ENCODE peak calls at places on chromosome 2, in eight cellular contexts. G, N, B, H, O, P, W and U are unnamed samples.
A peak's percentile ranks its signal among the peaks of the same experiment; 100 is the strongest.

GRCh38 chr2:48315847-48316194 is 214.1 kb upstream of the STON1 start:
- DNase-seq in G (peak; percentile 2), N (no peak), B (no peak), H (no peak), O (no peak), P (no peak), W (no peak), U (no peak)

GRCh38 chr2:178870703-178871102 is 63.5 kb upstream of the TTN start:
- DNase-seq in G (peak; percentile 53), N (no peak), B (no peak), H (no peak), O (no peak), P (no peak), W (no peak), U (peak; percentile 28)

GRCh38 chr2:241878007-241878970 is 8.8 kb downstream of the RTP5 start:
- DNase-seq in G (peak; percentile 45), N (peak; percentile 71), B (no peak), H (peak; percentile 85), O (peak; percentile 52), P (no peak), W (peak; percentile 82), U (peak; percentile 54)

GRCh38 chr2:15359716-15360531 is 201.2 kb downstream of the NBAS start:
- DNase-seq in G (peak; percentile 91), N (no peak), B (no peak), H (no peak), O (peak; percentile 89), P (no peak), W (no peak), U (peak; percentile 88)

GRCh38 chr2:7609556-7610323 is 692.5 kb downstream of the RNF144A start:
- DNase-seq in G (no peak), N (no peak), B (no peak), H (no peak), O (no peak), P (no peak), W (no peak), U (no peak)

GRCh38 chr2:20538308-20539132 is 91.6 kb downstream of the RHOB start:
- DNase-seq in G (no peak), N (no peak), B (no peak), H (peak; percentile 89), O (no peak), P (no peak), W (no peak), U (no peak)

GRCh38 chr2:226703501-226703900 is 96.1 kb downstream of the IRS1 start:
- DNase-seq in G (no peak), N (no peak), B (no peak), H (no peak), O (no peak), P (no peak), W (no peak), U (no peak)

GRCh38 chr2:12389354-12390045 is 327.2 kb upstream of the TRIB2 start:
- DNase-seq in G (no peak), N (no peak), B (no peak), H (no peak), O (no peak), P (no peak), W (no peak), U (peak; percentile 2)

GRCh38 chr2:28469304-28469703 is 26.6 kb upstream of the PLB1 start:
- DNase-seq in G (peak; percentile 24), N (no peak), B (no peak), H (no peak), O (no peak), P (no peak), W (no peak), U (peak; percentile 13)

GRCh38 chr2:105308785-105309540 is 20.6 kb downstream of the TGFBRAP1 start:
- DNase-seq in G (no peak), N (peak; percentile 38), B (no peak), H (peak; percentile 55), O (no peak), P (no peak), W (no peak), U (no peak)

GRCh38 chr2:15691586-15692310 is 100.1 kb downstream of the DDX1 start:
- DNase-seq in G (no peak), N (no peak), B (no peak), H (no peak), O (no peak), P (no peak), W (no peak), U (no peak)

DNA sequence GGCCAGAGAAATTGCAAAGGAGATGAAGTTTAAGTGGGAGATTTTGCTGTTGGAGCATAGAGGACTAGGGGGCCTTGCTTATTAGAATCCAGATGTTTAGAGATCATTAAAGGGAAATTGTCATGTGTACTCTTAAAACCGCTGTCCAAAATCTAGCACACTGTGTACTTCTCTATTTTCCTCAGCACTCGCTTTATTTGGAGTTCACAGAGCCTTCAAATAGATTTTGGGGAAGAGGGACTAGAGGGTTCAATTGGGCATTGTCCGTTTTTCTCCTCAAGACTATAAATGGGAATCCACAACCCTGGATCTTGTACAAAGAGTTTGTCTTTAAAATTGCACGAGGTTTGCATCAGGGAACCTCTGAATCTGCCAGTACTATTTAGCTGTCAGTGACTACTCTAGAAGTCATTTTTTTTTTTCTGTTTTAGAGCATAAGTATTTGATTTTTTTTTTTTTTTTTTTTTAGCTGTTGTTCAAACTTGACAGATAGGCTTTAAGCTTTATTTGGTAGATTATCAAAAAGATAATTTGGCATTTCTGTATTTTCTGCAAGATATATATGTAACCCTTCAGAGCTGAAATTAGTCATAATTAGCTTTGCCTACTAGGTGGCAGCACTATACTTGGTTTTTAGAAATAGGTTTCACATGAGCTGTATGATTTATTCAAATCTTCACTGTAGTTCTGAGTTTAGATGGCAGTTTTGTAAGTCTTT is 14.2 kb downstream of the PMS1 start:
- DNase-seq in G (peak; percentile 25), N (no peak), B (no peak), H (no peak), O (peak; percentile 72), P (peak; percentile 12), W (no peak), U (peak; percentile 64)
- TF ChIP-seq CTCF in G (peak; percentile 38), N (no peak), B (peak; percentile 60), H (peak; percentile 55), O (peak; percentile 53), P (peak; percentile 46), W (no peak), U (peak; percentile 79)

GRCh38 chr2:183070942-183071844 is 7.4 kb upstream of the DUSP19 start:
- DNase-seq in G (peak; percentile 57), N (peak; percentile 44), B (no peak), H (peak; percentile 57), O (peak; percentile 23), P (no peak), W (no peak), U (peak; percentile 33)
- TF ChIP-seq CTCF in G (peak; percentile 81), N (peak; percentile 14), B (peak; percentile 64), H (peak; percentile 35), O (peak; percentile 68), P (no peak), W (no peak), U (peak; percentile 76)

DNA sequence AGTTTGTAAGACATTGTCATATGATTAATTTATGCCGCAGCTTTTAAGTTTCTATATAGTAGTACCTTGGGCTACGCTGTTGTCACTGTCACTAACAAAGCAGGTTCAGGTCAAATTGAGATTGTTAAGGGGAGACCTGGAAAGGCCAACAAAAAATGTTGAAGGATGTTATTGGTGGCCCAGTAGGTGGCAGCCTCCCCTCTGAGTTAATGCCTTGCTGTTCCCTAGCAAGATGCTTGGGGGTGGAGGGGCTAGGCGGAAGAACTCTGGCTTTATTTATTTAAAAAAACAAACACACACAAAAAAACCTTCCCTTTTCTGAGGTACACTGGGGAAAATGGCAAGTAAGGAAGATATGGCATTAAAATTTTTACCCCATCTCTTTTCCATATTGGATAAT is 128.3 kb upstream of the ATP5MC3 start:
- DNase-seq in G (peak; percentile 1), N (peak; percentile 20), B (no peak), H (no peak), O (peak; percentile 5), P (peak; percentile 16), W (no peak), U (peak; percentile 15)
- TF ChIP-seq CTCF in G (peak; percentile 65), N (no peak), B (peak; percentile 69), H (peak; percentile 18), O (peak; percentile 42), P (peak; percentile 62), W (no peak), U (peak; percentile 73)

GRCh38 chr2:191170773-191171172 is 20.0 kb upstream of the STAT4 start:
- DNase-seq in G (no peak), N (no peak), B (no peak), H (no peak), O (no peak), P (no peak), W (no peak), U (no peak)

GRCh38 chr2:191170301-191170636 is 19.5 kb upstream of the STAT4 start:
- DNase-seq in G (no peak), N (no peak), B (no peak), H (no peak), O (no peak), P (no peak), W (no peak), U (no peak)

GRCh38 chr2:191171708-191172355 is 21.0 kb upstream of the STAT4 start:
- DNase-seq in G (peak; percentile 85), N (no peak), B (peak; percentile 71), H (no peak), O (peak; percentile 92), P (no peak), W (no peak), U (peak; percentile 100)

GRCh38 chr2:191169456-191170300 is 18.9 kb upstream of the STAT4 start:
- DNase-seq in G (no peak), N (no peak), B (no peak), H (no peak), O (no peak), P (no peak), W (no peak), U (no peak)

GRCh38 chr2:191171291-191171690 is 20.5 kb upstream of the STAT4 start:
- DNase-seq in G (no peak), N (no peak), B (no peak), H (no peak), O (peak; percentile 26), P (no peak), W (no peak), U (peak; percentile 10)
- TF ChIP-seq CTCF in G (no peak), N (no peak), B (no peak), H (no peak), O (no peak), P (no peak), W (no peak), U (no peak)

GRCh38 chr2:31266804-31267203 is 32.9 kb downstream of the EHD3 start:
- DNase-seq in G (no peak), N (no peak), B (no peak), H (no peak), O (no peak), P (no peak), W (no peak), U (no peak)

GRCh38 chr2:31267437-31268120 is 33.6 kb downstream of the EHD3 start:
- DNase-seq in G (no peak), N (no peak), B (no peak), H (no peak), O (no peak), P (no peak), W (no peak), U (no peak)

GRCh38 chr2:31260870-31261269 is 26.9 kb downstream of the EHD3 start:
- DNase-seq in G (no peak), N (no peak), B (no peak), H (no peak), O (no peak), P (no peak), W (no peak), U (no peak)

GRCh38 chr2:31265234-31265633 is 31.3 kb downstream of the EHD3 start:
- DNase-seq in G (no peak), N (no peak), B (no peak), H (no peak), O (no peak), P (no peak), W (no peak), U (no peak)

GRCh38 chr2:31263636-31264190 is 29.8 kb downstream of the EHD3 start:
- DNase-seq in G (no peak), N (no peak), B (no peak), H (no peak), O (no peak), P (no peak), W (no peak), U (no peak)
- TF ChIP-seq CTCF in G (no peak), N (peak; percentile 13), B (no peak), H (peak; percentile 8), O (no peak), P (no peak), W (no peak), U (peak; percentile 25)